ENCODE peak calls at places on chromosomes 1 and 21, in six cellular contexts. One of them, this sample, is unnamed. For H3K4me1, the result is how much of the 10 kb centered on the place peaks cover.

GRCh38 chr1:10687782-10688408 is 108.6 kb downstream of the CASZ1 start:
- DNase-seq in stomach: peak
- DNase-seq in GM23338: no peak
- DNase-seq in left ventricle myocardium inferior: no peak
- DNase-seq in lung: no peak
- DNase-seq in spleen: no peak
- DNase-seq in this sample: no peak

GRCh38 chr1:230682882-230683610 is 30.9 kb downstream of the AGT start:
- DNase-seq in lung: no peak
- DNase-seq in stomach: no peak
- DNase-seq in GM23338: no peak
- DNase-seq in spleen: no peak
- DNase-seq in left ventricle myocardium inferior: no peak
- DNase-seq in this sample: no peak

GRCh38 chr1:184260382-184260781 is 126.4 kb upstream of the C1orf21 start:
- DNase-seq in left ventricle myocardium inferior: no peak
- DNase-seq in lung: no peak
- DNase-seq in stomach: no peak
- DNase-seq in spleen: no peak
- DNase-seq in GM23338: no peak
- DNase-seq in this sample: peak

GRCh38 chr1:99004270-99005141 is at the start of gene PLPPR5:
- DNase-seq in lung: no peak
- DNase-seq in GM23338: peak
- DNase-seq in spleen: peak
- DNase-seq in stomach: no peak
- DNase-seq in left ventricle myocardium inferior: no peak
- DNase-seq in this sample: no peak

GRCh38 chr1:37471345-37472231 is 2.8 kb upstream of the ZC3H12A start:
- DNase-seq in GM23338: peak
- DNase-seq in lung: peak
- DNase-seq in spleen: peak
- DNase-seq in stomach: peak
- DNase-seq in left ventricle myocardium inferior: peak
- DNase-seq in this sample: peak

GRCh38 chr21:44923481-44924084 is 2.9 kb upstream of the ITGB2 start:
- DNase-seq in left ventricle myocardium inferior: no peak
- DNase-seq in GM23338: no peak
- DNase-seq in stomach: no peak
- DNase-seq in lung: no peak
- DNase-seq in spleen: no peak
- DNase-seq in this sample: no peak

GRCh38 chr21:44998086-44998620 is 58.3 kb downstream of the SLX9 start:
- DNase-seq in GM23338: no peak
- DNase-seq in lung: no peak
- DNase-seq in stomach: no peak
- DNase-seq in left ventricle myocardium inferior: no peak
- DNase-seq in spleen: no peak
- DNase-seq in this sample: no peak

GRCh38 chr1:33110477-33110876 is 29.5 kb downstream of the AZIN2 start:
- DNase-seq in GM23338: no peak
- DNase-seq in stomach: no peak
- DNase-seq in spleen: no peak
- DNase-seq in lung: no peak
- DNase-seq in left ventricle myocardium inferior: no peak
- DNase-seq in this sample: no peak

GRCh38 chr21:41360072-41360821 is 1.6 kb upstream of the MX2 start:
- DNase-seq in left ventricle myocardium inferior: peak
- DNase-seq in GM23338: peak
- DNase-seq in stomach: peak
- DNase-seq in lung: peak
- DNase-seq in spleen: peak
- DNase-seq in this sample: no peak

GRCh38 chr1:214423045-214423444 is 128.4 kb downstream of the PTPN14 start:
- DNase-seq in spleen: no peak
- DNase-seq in stomach: no peak
- DNase-seq in left ventricle myocardium inferior: no peak
- DNase-seq in lung: no peak
- DNase-seq in GM23338: no peak
- DNase-seq in this sample: no peak

GRCh38 chr1:44985747-44986359 is 542 bp downstream of the EIF2B3 start:
- DNase-seq in spleen: no peak
- DNase-seq in left ventricle myocardium inferior: no peak
- DNase-seq in stomach: no peak
- DNase-seq in GM23338: no peak
- DNase-seq in lung: no peak
- DNase-seq in this sample: no peak

GRCh38 chr1:64240209-64240608 is 36.8 kb downstream of the UBE2U start:
- DNase-seq in spleen: no peak
- DNase-seq in lung: no peak
- DNase-seq in left ventricle myocardium inferior: no peak
- DNase-seq in GM23338: no peak
- DNase-seq in stomach: no peak
- DNase-seq in this sample: no peak

GRCh38 chr1:12075195-12076114 is 12.4 kb downstream of the TNFRSF8 start:
- DNase-seq in GM23338: no peak
- DNase-seq in spleen: peak
- DNase-seq in stomach: no peak
- DNase-seq in lung: no peak
- DNase-seq in left ventricle myocardium inferior: no peak
- DNase-seq in this sample: peak

GRCh38 chr1:53541761-53542550 is 82.8 kb downstream of the DMRTB1 start:
- DNase-seq in GM23338: peak
- DNase-seq in left ventricle myocardium inferior: no peak
- DNase-seq in stomach: no peak
- DNase-seq in spleen: peak
- DNase-seq in lung: no peak
- DNase-seq in this sample: peak

GRCh38 chr1:91798741-91799140 is 87.2 kb downstream of the TGFBR3 start:
- DNase-seq in lung: no peak
- DNase-seq in left ventricle myocardium inferior: no peak
- DNase-seq in GM23338: no peak
- DNase-seq in stomach: no peak
- DNase-seq in spleen: no peak
- DNase-seq in this sample: no peak

DNA sequence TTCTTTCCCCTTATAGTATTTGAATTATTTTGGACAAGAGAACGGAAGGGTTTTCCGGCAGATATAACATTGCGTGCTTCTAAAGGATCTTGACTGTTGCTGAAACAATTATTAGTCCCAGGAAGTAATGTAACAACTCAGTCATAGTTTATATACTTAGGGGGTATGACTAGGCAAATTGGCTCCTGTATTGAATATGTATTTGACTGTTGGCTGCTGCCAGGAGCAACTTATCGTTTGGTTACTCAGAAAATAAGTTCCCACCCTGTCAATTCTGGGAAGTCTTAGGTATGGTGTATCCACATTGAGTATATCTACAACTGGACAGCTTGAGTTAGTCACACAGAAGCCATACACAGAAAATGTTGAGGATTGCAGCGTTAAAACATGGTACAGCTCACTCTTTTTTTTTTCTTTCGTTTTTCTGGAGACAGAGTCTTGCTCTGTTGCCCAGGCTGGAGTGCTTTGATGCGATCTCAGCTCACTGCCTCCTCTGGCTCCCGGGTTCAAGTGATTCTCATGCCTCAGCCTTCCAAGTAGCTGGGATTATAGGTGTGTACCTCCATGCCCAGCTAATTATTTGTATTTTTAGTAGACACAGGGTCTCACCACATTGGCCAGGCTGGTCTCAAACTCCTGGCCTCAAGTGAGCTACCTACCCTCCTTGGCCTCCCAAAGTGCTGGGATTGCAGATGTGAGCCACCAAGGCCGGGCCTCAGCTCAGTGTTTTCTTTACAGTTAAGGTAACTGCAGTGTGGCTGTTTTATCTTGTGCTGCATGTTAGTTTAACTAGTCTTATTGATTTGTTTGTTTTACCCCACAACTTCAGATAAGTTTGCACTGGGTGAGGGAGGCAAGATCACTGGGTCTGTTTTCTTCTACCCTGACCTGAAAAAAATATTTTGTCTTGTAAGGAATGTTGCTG is 10.2 kb downstream of the SMAP2 start:
- DNase-seq in stomach: peak
- DNase-seq in GM23338: no peak
- DNase-seq in spleen: no peak
- DNase-seq in lung: no peak
- DNase-seq in left ventricle myocardium inferior: no peak
- DNase-seq in this sample: peak
- H3K4me1 ChIP-seq in stomach: half or more
- H3K4me1 ChIP-seq in GM23338: under half
- H3K4me1 ChIP-seq in spleen: half or more
- H3K4me1 ChIP-seq in lung: under half
- H3K4me1 ChIP-seq in left ventricle myocardium inferior: half or more
- H3K4me1 ChIP-seq in this sample: half or more

GRCh38 chr1:109565241-109565640 is 16.8 kb downstream of the GNAI3 start:
- DNase-seq in stomach: no peak
- DNase-seq in spleen: no peak
- DNase-seq in lung: no peak
- DNase-seq in GM23338: no peak
- DNase-seq in left ventricle myocardium inferior: no peak
- DNase-seq in this sample: no peak

GRCh38 chr1:109566982-109567381 is 18.6 kb downstream of the GNAI3 start:
- DNase-seq in lung: no peak
- DNase-seq in GM23338: no peak
- DNase-seq in stomach: no peak
- DNase-seq in spleen: no peak
- DNase-seq in left ventricle myocardium inferior: no peak
- DNase-seq in this sample: no peak

GRCh38 chr1:109570414-109570813 is 22.0 kb downstream of the GNAI3 start:
- DNase-seq in stomach: no peak
- DNase-seq in lung: peak
- DNase-seq in spleen: no peak
- DNase-seq in GM23338: peak
- DNase-seq in left ventricle myocardium inferior: no peak
- DNase-seq in this sample: no peak

GRCh38 chr1:109569323-109569722 is 20.9 kb downstream of the GNAI3 start:
- DNase-seq in lung: no peak
- DNase-seq in left ventricle myocardium inferior: no peak
- DNase-seq in stomach: no peak
- DNase-seq in spleen: no peak
- DNase-seq in GM23338: no peak
- DNase-seq in this sample: no peak

DNA sequence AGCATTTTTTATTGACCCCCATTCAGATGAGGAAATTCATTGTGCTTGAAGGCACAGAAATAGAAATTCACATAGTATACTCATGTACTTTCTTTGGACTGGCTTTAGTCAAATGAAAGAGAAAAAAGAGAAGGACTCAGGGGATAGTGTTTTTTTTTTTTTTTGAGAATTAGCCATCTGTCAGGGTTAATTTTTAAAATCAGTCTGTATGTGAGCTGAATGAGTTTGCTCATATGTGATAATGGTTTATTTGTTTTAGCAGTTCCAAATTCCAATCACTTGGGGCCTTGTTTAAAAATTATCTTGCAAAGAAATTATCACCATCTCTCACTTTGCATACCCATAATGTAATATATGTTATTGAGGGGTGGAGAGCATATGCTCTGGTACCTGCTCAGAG is 19.4 kb downstream of the GNAI3 start:
- DNase-seq in stomach: no peak
- DNase-seq in GM23338: no peak
- DNase-seq in spleen: no peak
- DNase-seq in lung: no peak
- DNase-seq in left ventricle myocardium inferior: no peak
- DNase-seq in this sample: no peak
- H3K27ac ChIP-seq in stomach: no peak
- H3K27ac ChIP-seq in GM23338: no peak
- H3K27ac ChIP-seq in spleen: no peak
- H3K27ac ChIP-seq in lung: no peak
- H3K27ac ChIP-seq in left ventricle myocardium inferior: peak
- H3K27ac ChIP-seq in this sample: no peak

GRCh38 chr1:27405074-27405473 is 12.7 kb downstream of the GPR3 start:
- DNase-seq in GM23338: peak
- DNase-seq in spleen: no peak
- DNase-seq in left ventricle myocardium inferior: peak
- DNase-seq in stomach: no peak
- DNase-seq in lung: no peak
- DNase-seq in this sample: no peak

GRCh38 chr1:27400963-27401341 is 8.5 kb downstream of the GPR3 start:
- DNase-seq in spleen: no peak
- DNase-seq in stomach: no peak
- DNase-seq in lung: no peak
- DNase-seq in GM23338: no peak
- DNase-seq in left ventricle myocardium inferior: no peak
- DNase-seq in this sample: no peak

GRCh38 chr1:27403931-27404330 is 11.5 kb downstream of the GPR3 start:
- DNase-seq in spleen: no peak
- DNase-seq in GM23338: no peak
- DNase-seq in stomach: no peak
- DNase-seq in lung: no peak
- DNase-seq in left ventricle myocardium inferior: no peak
- DNase-seq in this sample: no peak

GRCh38 chr1:27402349-27402754 is 9.9 kb downstream of the GPR3 start:
- DNase-seq in spleen: peak
- DNase-seq in left ventricle myocardium inferior: peak
- DNase-seq in stomach: peak
- DNase-seq in GM23338: peak
- DNase-seq in lung: peak
- DNase-seq in this sample: peak

GRCh38 chr1:27403065-27403726 is 10.8 kb downstream of the GPR3 start:
- DNase-seq in lung: peak
- DNase-seq in GM23338: peak
- DNase-seq in stomach: no peak
- DNase-seq in spleen: peak
- DNase-seq in left ventricle myocardium inferior: peak
- DNase-seq in this sample: no peak
- H3K4me1 ChIP-seq in lung: under half
- H3K4me1 ChIP-seq in GM23338: under half
- H3K4me1 ChIP-seq in stomach: under half
- H3K4me1 ChIP-seq in spleen: half or more
- H3K4me1 ChIP-seq in left ventricle myocardium inferior: half or more
- H3K4me1 ChIP-seq in this sample: under half

DNA sequence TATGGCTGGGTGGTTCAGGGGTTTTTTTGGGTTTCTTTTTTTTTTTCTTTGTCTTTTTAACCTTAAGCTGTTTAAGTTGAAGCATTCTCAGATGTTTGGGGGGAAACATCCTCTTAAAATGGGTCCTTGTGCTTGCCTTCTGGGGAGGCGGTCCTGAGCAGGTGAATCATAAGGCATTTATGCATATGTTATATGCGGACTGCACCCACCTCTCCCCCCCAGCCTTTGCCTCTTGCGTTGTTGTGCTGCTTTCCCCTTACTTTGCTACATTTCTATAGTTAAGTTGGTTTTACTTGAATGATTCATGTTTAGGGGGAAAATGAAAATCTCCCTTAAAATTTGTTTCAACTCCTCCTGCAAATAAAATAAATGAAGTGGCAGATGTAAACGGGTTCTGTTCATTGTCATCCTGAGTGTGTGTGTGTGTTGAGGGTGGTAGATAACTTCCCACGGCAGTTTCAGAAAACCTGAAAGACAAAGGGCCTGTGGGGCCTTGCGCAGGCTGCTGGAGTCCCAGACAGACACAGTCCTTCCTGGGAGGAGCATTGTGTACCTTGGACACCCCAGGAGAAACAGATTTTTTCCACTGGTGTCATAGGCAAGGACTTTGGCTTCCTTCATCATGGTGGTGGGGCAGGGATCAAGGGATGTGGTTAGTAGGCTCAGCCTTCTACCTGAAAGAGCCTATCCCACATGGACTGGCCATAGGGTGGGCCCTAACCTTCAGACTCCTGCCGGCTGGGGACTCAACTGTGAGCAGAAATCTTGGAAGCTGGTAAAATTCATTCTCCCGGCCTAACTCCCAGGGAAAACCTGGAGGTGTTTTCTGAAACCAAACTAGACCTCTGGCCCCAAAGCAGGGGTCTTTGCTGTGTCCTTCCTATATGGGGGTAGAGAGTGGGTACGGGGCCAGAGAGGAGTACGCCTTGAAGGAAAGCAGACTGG is 926 bp upstream of the SH3D21 start:
- DNase-seq in lung: no peak
- DNase-seq in spleen: no peak
- DNase-seq in stomach: no peak
- DNase-seq in GM23338: peak
- DNase-seq in left ventricle myocardium inferior: no peak
- DNase-seq in this sample: no peak
- H3K27ac ChIP-seq in lung: peak
- H3K27ac ChIP-seq in spleen: peak
- H3K27ac ChIP-seq in stomach: peak
- H3K27ac ChIP-seq in GM23338: peak
- H3K27ac ChIP-seq in left ventricle myocardium inferior: peak
- H3K27ac ChIP-seq in this sample: no peak